ENCODE peak calls at places on chromosomes 5 and 9, in seven cellular contexts. One of them, this sample, is unnamed.

GRCh38 chr9:38344566-38345324 is 47.8 kb upstream of the ALDH1B1 start:
- DNase-seq in GM13977: no peak
- DNase-seq in tibial nerve: no peak
- DNase-seq in neural progenitor cell: no peak
- DNase-seq in upper lobe of right lung: no peak
- DNase-seq in epithelial cell of proximal tubule: no peak
- DNase-seq in HFFc6: no peak
- DNase-seq in this sample: no peak

GRCh38 chr5:79149432-79149831 is 37.8 kb downstream of the BHMT start:
- DNase-seq in epithelial cell of proximal tubule: no peak
- DNase-seq in neural progenitor cell: no peak
- DNase-seq in tibial nerve: no peak
- DNase-seq in upper lobe of right lung: no peak
- DNase-seq in GM13977: no peak
- DNase-seq in HFFc6: no peak
- DNase-seq in this sample: no peak

GRCh38 chr5:59745422-59745863 is 148.1 kb downstream of the PDE4D start:
- DNase-seq in tibial nerve: no peak
- DNase-seq in neural progenitor cell: no peak
- DNase-seq in upper lobe of right lung: no peak
- DNase-seq in GM13977: no peak
- DNase-seq in epithelial cell of proximal tubule: no peak
- DNase-seq in HFFc6: peak
- DNase-seq in this sample: no peak

GRCh38 chr9:98577446-98577845 is 131.3 kb downstream of the GABBR2 start:
- DNase-seq in neural progenitor cell: no peak
- DNase-seq in epithelial cell of proximal tubule: no peak
- DNase-seq in upper lobe of right lung: no peak
- DNase-seq in GM13977: no peak
- DNase-seq in tibial nerve: no peak
- DNase-seq in HFFc6: no peak
- DNase-seq in this sample: no peak

GRCh38 chr5:172437445-172438303 is 16.7 kb downstream of the SH3PXD2B start:
- DNase-seq in epithelial cell of proximal tubule: no peak
- DNase-seq in GM13977: no peak
- DNase-seq in neural progenitor cell: no peak
- DNase-seq in upper lobe of right lung: peak
- DNase-seq in tibial nerve: no peak
- DNase-seq in HFFc6: peak
- DNase-seq in this sample: no peak

GRCh38 chr9:82606761-82607382 is 456.1 kb downstream of the RASEF start:
- DNase-seq in HFFc6: peak
- DNase-seq in epithelial cell of proximal tubule: peak
- DNase-seq in neural progenitor cell: peak
- DNase-seq in tibial nerve: no peak
- DNase-seq in GM13977: peak
- DNase-seq in upper lobe of right lung: no peak
- DNase-seq in this sample: peak

GRCh38 chr9:128101231-128101641 is 26.3 kb downstream of the PTGES2 start:
- DNase-seq in upper lobe of right lung: no peak
- DNase-seq in epithelial cell of proximal tubule: no peak
- DNase-seq in neural progenitor cell: no peak
- DNase-seq in GM13977: no peak
- DNase-seq in HFFc6: no peak
- DNase-seq in tibial nerve: no peak
- DNase-seq in this sample: no peak

GRCh38 chr5:152551061-152551460 is 146.0 kb upstream of the NMUR2 start:
- DNase-seq in epithelial cell of proximal tubule: no peak
- DNase-seq in tibial nerve: no peak
- DNase-seq in neural progenitor cell: no peak
- DNase-seq in GM13977: no peak
- DNase-seq in upper lobe of right lung: no peak
- DNase-seq in HFFc6: no peak
- DNase-seq in this sample: no peak

GRCh38 chr5:58787982-58788381 is 205.1 kb downstream of the RAB3C start:
- DNase-seq in GM13977: no peak
- DNase-seq in HFFc6: no peak
- DNase-seq in tibial nerve: no peak
- DNase-seq in neural progenitor cell: no peak
- DNase-seq in upper lobe of right lung: no peak
- DNase-seq in epithelial cell of proximal tubule: no peak
- DNase-seq in this sample: no peak

GRCh38 chr5:110058175-110058574 is 368.4 kb downstream of the MAN2A1 start:
- DNase-seq in upper lobe of right lung: no peak
- DNase-seq in GM13977: no peak
- DNase-seq in epithelial cell of proximal tubule: no peak
- DNase-seq in tibial nerve: no peak
- DNase-seq in HFFc6: no peak
- DNase-seq in neural progenitor cell: no peak
- DNase-seq in this sample: no peak

GRCh38 chr5:95471922-95472321 is 80.8 kb downstream of the FAM81B start:
- DNase-seq in epithelial cell of proximal tubule: no peak
- DNase-seq in upper lobe of right lung: no peak
- DNase-seq in GM13977: no peak
- DNase-seq in HFFc6: peak
- DNase-seq in neural progenitor cell: no peak
- DNase-seq in tibial nerve: no peak
- DNase-seq in this sample: no peak

GRCh38 chr5:54383941-54384340 is 71.6 kb upstream of the HSPB3 start:
- DNase-seq in upper lobe of right lung: no peak
- DNase-seq in epithelial cell of proximal tubule: no peak
- DNase-seq in neural progenitor cell: no peak
- DNase-seq in HFFc6: no peak
- DNase-seq in tibial nerve: no peak
- DNase-seq in GM13977: no peak
- DNase-seq in this sample: no peak

GRCh38 chr5:154519375-154519774 is 41.3 kb upstream of the HAND1 start:
- DNase-seq in HFFc6: peak
- DNase-seq in tibial nerve: no peak
- DNase-seq in upper lobe of right lung: no peak
- DNase-seq in epithelial cell of proximal tubule: peak
- DNase-seq in neural progenitor cell: no peak
- DNase-seq in GM13977: no peak
- DNase-seq in this sample: no peak

GRCh38 chr5:110854200-110854599 is 115.4 kb downstream of the SLC25A46 start:
- DNase-seq in GM13977: no peak
- DNase-seq in epithelial cell of proximal tubule: no peak
- DNase-seq in neural progenitor cell: no peak
- DNase-seq in tibial nerve: no peak
- DNase-seq in upper lobe of right lung: no peak
- DNase-seq in HFFc6: no peak
- DNase-seq in this sample: no peak

GRCh38 chr5:132746592-132747063 is 598 bp upstream of the CCNI2 start:
- DNase-seq in neural progenitor cell: peak
- DNase-seq in epithelial cell of proximal tubule: no peak
- DNase-seq in HFFc6: no peak
- DNase-seq in GM13977: no peak
- DNase-seq in tibial nerve: no peak
- DNase-seq in upper lobe of right lung: no peak
- DNase-seq in this sample: no peak

DNA sequence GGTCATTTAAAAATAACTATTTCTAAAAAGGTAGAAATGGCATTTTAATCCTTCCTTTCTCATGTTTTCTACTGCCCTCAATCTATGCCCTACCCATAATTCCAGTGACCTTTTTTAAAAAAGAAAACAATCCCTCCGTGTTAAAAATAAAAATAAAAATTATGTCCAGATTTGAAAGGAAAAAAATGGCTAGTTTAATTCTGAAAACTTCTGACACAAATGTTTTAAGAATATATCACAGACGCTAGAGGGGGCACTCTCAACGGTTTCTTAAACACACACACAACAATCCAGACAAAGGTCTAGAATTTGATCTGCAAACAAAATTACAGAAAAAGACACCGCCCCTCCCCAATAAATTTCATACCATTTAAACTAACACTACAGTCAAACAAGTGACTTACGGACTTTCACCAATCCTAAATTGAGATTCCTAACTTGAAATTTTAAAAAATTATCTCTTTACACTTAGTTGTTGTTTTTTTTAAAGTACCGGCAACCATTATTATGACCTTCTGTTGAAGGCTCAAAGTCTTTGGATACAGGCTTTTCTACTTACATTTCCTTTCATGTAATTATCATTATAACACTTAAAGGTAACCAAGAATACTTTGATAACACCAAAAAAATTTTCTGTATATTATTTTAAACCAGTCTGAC is 38.2 kb downstream of the CLINT1 start:
- DNase-seq in neural progenitor cell: peak
- DNase-seq in GM13977: peak
- DNase-seq in HFFc6: no peak
- DNase-seq in tibial nerve: no peak
- DNase-seq in upper lobe of right lung: no peak
- DNase-seq in epithelial cell of proximal tubule: no peak
- DNase-seq in this sample: peak
- TF ChIP-seq CTCF in neural progenitor cell: peak
- TF ChIP-seq CTCF in GM13977: peak
- TF ChIP-seq CTCF in HFFc6: peak
- TF ChIP-seq CTCF in tibial nerve: peak
- TF ChIP-seq CTCF in upper lobe of right lung: peak
- TF ChIP-seq CTCF in epithelial cell of proximal tubule: peak
- TF ChIP-seq CTCF in this sample: peak

GRCh38 chr9:79233542-79233941 is 338.2 kb upstream of the TLE4 start:
- DNase-seq in tibial nerve: no peak
- DNase-seq in neural progenitor cell: peak
- DNase-seq in HFFc6: peak
- DNase-seq in GM13977: peak
- DNase-seq in epithelial cell of proximal tubule: no peak
- DNase-seq in upper lobe of right lung: no peak
- DNase-seq in this sample: no peak
- TF ChIP-seq CTCF in tibial nerve: no peak
- TF ChIP-seq CTCF in neural progenitor cell: peak
- TF ChIP-seq CTCF in HFFc6: peak
- TF ChIP-seq CTCF in GM13977: peak
- TF ChIP-seq CTCF in epithelial cell of proximal tubule: peak
- TF ChIP-seq CTCF in upper lobe of right lung: peak
- TF ChIP-seq CTCF in this sample: no peak

DNA sequence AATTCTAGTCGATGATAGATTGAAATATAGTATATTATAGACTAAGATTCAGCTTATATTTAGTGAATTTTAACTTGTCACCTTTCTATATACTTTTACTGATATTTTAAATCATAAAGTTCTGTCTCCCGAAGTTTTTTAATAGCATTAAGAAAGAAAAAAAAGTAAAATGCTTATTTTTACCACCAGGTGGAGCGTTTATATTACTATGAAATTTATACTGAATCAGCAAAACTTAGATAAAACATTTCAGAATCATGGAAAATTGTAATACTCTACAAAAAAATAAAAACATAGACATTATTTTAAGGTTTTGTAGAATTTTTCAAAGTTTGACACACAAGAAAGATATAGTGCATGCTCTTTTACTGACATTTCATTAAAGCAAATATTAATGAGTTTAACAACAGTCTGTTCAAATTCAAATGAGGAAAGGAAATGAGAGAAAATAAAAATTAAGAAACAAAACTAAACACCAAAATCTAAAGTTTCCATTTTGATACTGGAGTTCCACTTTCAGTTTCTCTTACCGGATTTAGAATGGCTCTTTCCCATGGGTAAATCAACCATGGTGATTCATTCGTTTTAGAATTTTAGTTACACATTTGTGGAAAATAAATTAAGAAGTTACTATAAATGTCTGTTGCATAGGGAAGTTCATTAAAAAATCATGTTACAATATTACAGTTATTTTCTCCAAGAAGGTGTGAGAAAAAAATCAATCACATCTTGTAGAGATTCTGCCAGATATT is 1035.3 kb downstream of the CDH12 start:
- DNase-seq in neural progenitor cell: no peak
- DNase-seq in upper lobe of right lung: no peak
- DNase-seq in tibial nerve: no peak
- DNase-seq in GM13977: no peak
- DNase-seq in HFFc6: no peak
- DNase-seq in epithelial cell of proximal tubule: no peak
- DNase-seq in this sample: no peak
- TF ChIP-seq CTCF in neural progenitor cell: peak
- TF ChIP-seq CTCF in upper lobe of right lung: peak
- TF ChIP-seq CTCF in tibial nerve: peak
- TF ChIP-seq CTCF in GM13977: no peak
- TF ChIP-seq CTCF in HFFc6: peak
- TF ChIP-seq CTCF in epithelial cell of proximal tubule: no peak
- TF ChIP-seq CTCF in this sample: peak

DNA sequence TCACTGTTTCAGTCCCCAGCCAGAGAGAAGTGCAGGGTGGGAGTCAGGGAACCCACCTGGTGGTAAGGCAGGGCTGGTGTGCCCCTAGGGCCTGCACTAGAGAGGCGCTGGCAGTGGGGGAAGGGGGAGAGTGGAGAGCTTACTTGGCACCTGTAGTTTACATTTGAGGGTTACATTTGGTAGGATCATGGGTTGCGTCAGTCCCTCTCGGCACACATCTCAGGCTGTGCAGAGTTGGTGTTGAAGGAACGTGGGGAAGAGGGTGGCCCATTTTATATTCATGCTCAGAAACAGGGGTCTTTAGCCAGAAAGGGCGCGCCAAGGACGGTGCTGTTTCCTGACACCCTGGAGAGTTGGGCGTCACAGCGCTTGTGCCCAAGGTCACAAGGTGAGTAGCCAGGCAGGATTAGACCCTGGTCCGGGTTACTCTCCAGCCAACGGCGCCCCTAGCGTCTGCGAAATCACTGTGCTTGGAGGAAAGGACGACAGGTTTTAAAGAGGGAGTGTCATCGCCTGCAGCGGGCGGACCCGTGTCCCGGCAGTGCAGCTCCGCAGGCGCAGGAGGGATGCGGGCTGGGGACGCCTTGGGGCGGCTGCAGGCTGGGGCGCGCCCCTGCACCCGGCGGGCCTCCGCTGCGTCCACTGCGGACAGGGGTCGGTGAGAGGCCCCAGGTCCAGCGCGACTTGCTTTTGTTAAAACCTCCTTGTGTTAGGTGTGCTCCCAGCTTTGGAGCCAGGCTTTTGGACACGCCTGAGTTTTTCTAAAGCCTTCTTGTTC is 272.6 kb downstream of the FANCC start:
- DNase-seq in neural progenitor cell: peak
- DNase-seq in upper lobe of right lung: no peak
- DNase-seq in GM13977: no peak
- DNase-seq in epithelial cell of proximal tubule: no peak
- DNase-seq in tibial nerve: no peak
- DNase-seq in HFFc6: no peak
- DNase-seq in this sample: peak
- TF ChIP-seq CTCF in neural progenitor cell: peak
- TF ChIP-seq CTCF in upper lobe of right lung: no peak
- TF ChIP-seq CTCF in GM13977: no peak
- TF ChIP-seq CTCF in epithelial cell of proximal tubule: peak
- TF ChIP-seq CTCF in tibial nerve: peak
- TF ChIP-seq CTCF in HFFc6: no peak
- TF ChIP-seq CTCF in this sample: peak

DNA sequence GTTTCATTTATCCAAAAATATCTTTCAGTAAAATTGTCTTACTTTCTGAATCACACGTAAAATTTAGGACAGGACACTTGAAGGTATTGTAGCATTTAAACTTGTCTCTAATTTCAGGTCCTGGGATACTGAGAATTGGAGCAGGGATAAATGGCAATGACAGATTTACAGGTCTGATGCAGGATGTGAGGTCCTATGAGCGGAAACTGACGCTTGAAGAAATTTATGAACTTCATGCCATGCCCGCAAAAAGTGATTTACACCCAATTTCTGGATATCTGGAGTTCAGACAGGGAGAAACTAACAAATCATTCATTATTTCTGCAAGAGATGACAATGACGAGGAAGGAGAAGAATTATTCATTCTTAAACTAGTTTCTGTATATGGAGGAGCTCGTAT is 99.2 kb downstream of the ADGRV1 start:
- DNase-seq in upper lobe of right lung: no peak
- DNase-seq in HFFc6: no peak
- DNase-seq in tibial nerve: no peak
- DNase-seq in epithelial cell of proximal tubule: no peak
- DNase-seq in GM13977: no peak
- DNase-seq in neural progenitor cell: no peak
- DNase-seq in this sample: no peak
- TF ChIP-seq CTCF in upper lobe of right lung: no peak
- TF ChIP-seq CTCF in HFFc6: no peak
- TF ChIP-seq CTCF in tibial nerve: no peak
- TF ChIP-seq CTCF in epithelial cell of proximal tubule: no peak
- TF ChIP-seq CTCF in GM13977: no peak
- TF ChIP-seq CTCF in neural progenitor cell: no peak
- TF ChIP-seq CTCF in this sample: no peak

This sample was measured in nephron progenitor cell.